ENCODE peak calls at places on chromosomes 16 and 17, in ten cellular contexts. C is AG10803, O is lower leg skin, H is stomach, Y is lung, R is tibial artery, W is lower lobe of right lung, X is GM12865, D is thoracic aorta, J is fibroblast of pulmonary artery. L is an unnamed sample.

GRCh38 chr17:6505425-6506142 is 50.8 kb downstream of the PITPNM3 start:
- DNase-seq in D (no peak), Y (no peak), O (peak), J (peak), C (peak), X (no peak), H (no peak), W (peak), R (no peak), L (peak)

GRCh38 chr17:4945176-4945943 is 3.0 kb downstream of the PFN1 start:
- DNase-seq in C (peak), W (peak), X (peak), J (peak), Y (peak), R (peak), O (peak), H (peak), D (no peak), L (peak)

GRCh38 chr17:43524945-43525575 is 21.1 kb downstream of the ETV4 start:
- DNase-seq in X (no peak), O (no peak), C (peak), D (no peak), H (no peak), R (no peak), W (no peak), J (peak), Y (no peak), L (no peak)

GRCh38 chr16:51289336-51289735 is 138.3 kb upstream of the SALL1 start:
- DNase-seq in C (no peak), D (no peak), Y (no peak), R (no peak), X (no peak), H (no peak), O (no peak), J (no peak), W (no peak), L (no peak)

GRCh38 chr16:29994613-29995329 is 646 bp downstream of the HIRIP3 start:
- DNase-seq in H (peak), W (no peak), Y (peak), X (peak), D (no peak), J (peak), C (peak), R (no peak), O (no peak), L (peak)

GRCh38 chr17:60107526-60108257 is 29.0 kb upstream of the HEATR6 start:
- DNase-seq in W (no peak), H (no peak), C (peak), Y (peak), R (no peak), D (no peak), J (peak), O (no peak), X (no peak), L (peak)

GRCh38 chr16:27795992-27796614 is 246.2 kb downstream of the KATNIP start:
- DNase-seq in X (peak), J (peak), O (no peak), W (peak), C (peak), H (peak), R (no peak), Y (peak), D (no peak), L (peak)

GRCh38 chr17:50618941-50619340 is 15.7 kb upstream of the ABCC3 start:
- DNase-seq in O (no peak), C (no peak), W (no peak), R (no peak), J (peak), D (no peak), H (no peak), Y (no peak), X (no peak), L (no peak)

GRCh38 chr17:47730681-47731080 is 2.4 kb upstream of the TBX21 start:
- DNase-seq in X (no peak), W (no peak), R (no peak), Y (no peak), J (no peak), H (no peak), O (no peak), C (no peak), D (no peak), L (no peak)

GRCh38 chr16:75462804-75463203 is 1.7 kb downstream of the TMEM170A start:
- DNase-seq in X (peak), D (no peak), W (no peak), O (no peak), J (no peak), R (no peak), C (no peak), H (no peak), Y (no peak), L (no peak)

GRCh38 chr16:74608944-74609343 is 2.0 kb upstream of the GLG1 start:
- DNase-seq in D (no peak), Y (no peak), O (no peak), C (no peak), X (no peak), H (no peak), R (no peak), J (no peak), W (no peak), L (no peak)

GRCh38 chr17:53061446-53061845 is 761.3 kb upstream of the KIF2B start:
- DNase-seq in D (no peak), X (no peak), C (no peak), H (no peak), O (no peak), J (no peak), R (no peak), Y (no peak), W (no peak), L (no peak)

GRCh38 chr16:88406096-88407041 is 23.6 kb downstream of the ZNF469 start:
- DNase-seq in O (no peak), C (no peak), H (no peak), Y (no peak), W (no peak), D (no peak), X (no peak), J (no peak), R (no peak), L (no peak)

GRCh38 chr16:3137267-3137666 is 2.4 kb downstream of the ZNF213 start:
- DNase-seq in R (no peak), D (no peak), H (no peak), X (no peak), J (no peak), O (no peak), C (no peak), W (peak), Y (no peak), L (no peak)

GRCh38 chr16:67326115-67326471 is 448 bp downstream of the KCTD19 start:
- DNase-seq in C (no peak), O (no peak), J (no peak), R (no peak), D (no peak), X (no peak), W (no peak), Y (no peak), H (no peak), L (no peak)

GRCh38 chr17:8004899-8005298 is 2.5 kb downstream of the GUCY2D start:
- DNase-seq in H (no peak), X (no peak), C (peak), J (peak), D (no peak), Y (no peak), O (peak), R (no peak), W (no peak), L (peak)

GRCh38 chr17:43734376-43734775 is 24.2 kb downstream of the SOST start:
- DNase-seq in X (no peak), Y (no peak), R (no peak), J (peak), D (no peak), H (no peak), W (no peak), O (no peak), C (peak), L (peak)

GRCh38 chr16:3879258-3879886 is 1.1 kb downstream of the CREBBP start:
- DNase-seq in H (peak), J (no peak), W (peak), D (no peak), Y (no peak), X (no peak), R (no peak), O (peak), C (no peak), L (no peak)

GRCh38 chr16:11361751-11362742 is 16.8 kb downstream of the RMI2 start:
- DNase-seq in C (no peak), R (no peak), W (no peak), Y (no peak), H (no peak), D (no peak), X (peak), J (no peak), O (no peak), L (peak)

GRCh38 chr17:74529243-74529642 is 2.0 kb downstream of the CD300LB start:
- DNase-seq in R (no peak), D (no peak), J (no peak), W (peak), O (peak), C (no peak), H (peak), X (no peak), Y (no peak), L (no peak)

GRCh38 chr16:47258874-47259461 is 115.2 kb upstream of the NETO2 start:
- DNase-seq in O (no peak), D (no peak), Y (no peak), J (peak), W (no peak), X (peak), C (peak), R (no peak), H (no peak), L (peak)

GRCh38 chr16:84795338-84796053 is 24.3 kb upstream of the CRISPLD2 start:
- DNase-seq in R (peak), O (peak), Y (peak), X (no peak), C (peak), D (peak), W (no peak), H (peak), J (peak), L (peak)

GRCh38 chr16:20868890-20869289 is 31.3 kb downstream of the DCUN1D3 start:
- DNase-seq in Y (peak), D (peak), C (peak), W (peak), R (peak), H (peak), X (no peak), J (peak), O (peak), L (peak)

GRCh38 chr16:19515765-19516164 is 6.1 kb downstream of the GDE1 start:
- DNase-seq in J (no peak), H (no peak), Y (no peak), W (no peak), C (no peak), O (no peak), X (no peak), R (no peak), D (no peak), L (no peak)

GRCh38 chr16:89436362-89436761 is 54.0 kb downstream of the ANKRD11 start:
- DNase-seq in R (no peak), J (no peak), W (peak), D (no peak), O (no peak), C (no peak), X (no peak), Y (no peak), H (no peak), L (no peak)

GRCh38 chr17:7173687-7174602 is 5.2 kb downstream of the ASGR1 start:
- DNase-seq in C (no peak), O (peak), Y (peak), W (peak), D (no peak), H (peak), X (no peak), R (peak), J (no peak), L (peak)

GRCh38 chr16:10879681-10880589 is 2.9 kb downstream of the CIITA start:
- DNase-seq in C (no peak), Y (no peak), O (no peak), R (no peak), H (no peak), X (peak), D (no peak), W (no peak), J (no peak), L (no peak)

GRCh38 chr17:40496170-40496569 is 5.3 kb downstream of the TNS4 start:
- DNase-seq in W (no peak), O (no peak), J (no peak), Y (no peak), R (no peak), X (no peak), H (no peak), D (no peak), C (no peak), L (no peak)

GRCh38 chr17:4900231-4901107 is 1.1 kb downstream of the C17orf107 start:
- DNase-seq in X (peak), O (no peak), C (no peak), D (no peak), Y (no peak), R (no peak), W (peak), J (no peak), H (peak), L (no peak)

GRCh38 chr17:48725294-48726064 is 2.5 kb downstream of the PRAC2 start:
- DNase-seq in H (no peak), W (no peak), C (no peak), Y (no peak), O (peak), J (no peak), R (no peak), D (no peak), X (no peak), L (no peak)

GRCh38 chr17:63419949-63420867 is 25.9 kb downstream of the CYB561 start:
- DNase-seq in Y (no peak), J (no peak), D (no peak), H (no peak), X (no peak), W (no peak), R (no peak), O (no peak), C (no peak), L (no peak)

GRCh38 chr16:84839956-84840355 is 20.2 kb downstream of the CRISPLD2 start:
- DNase-seq in H (no peak), Y (no peak), C (peak), J (no peak), O (no peak), R (no peak), X (no peak), D (no peak), W (no peak), L (peak)

GRCh38 chr17:40452921-40453378 is 9.7 kb downstream of the IGFBP4 start:
- DNase-seq in J (no peak), Y (no peak), H (peak), D (no peak), C (no peak), O (no peak), X (no peak), W (no peak), R (no peak), L (peak)

GRCh38 chr17:73411330-73411747 is 99.5 kb upstream of the CDC42EP4 start:
- DNase-seq in W (peak), C (no peak), H (no peak), O (no peak), J (no peak), X (no peak), D (no peak), Y (no peak), R (no peak), L (no peak)

GRCh38 chr17:1197379-1197778 is 17.6 kb upstream of the ABR start:
- DNase-seq in Y (peak), D (no peak), R (peak), C (peak), H (no peak), J (peak), O (peak), X (peak), W (peak), L (peak)

GRCh38 chr17:21772321-21772720 is 80.0 kb downstream of the KCNJ18 start:
- DNase-seq in R (no peak), C (no peak), D (no peak), J (no peak), O (no peak), Y (no peak), X (no peak), H (no peak), W (no peak), L (no peak)

GRCh38 chr17:15651001-15651582 is 31.6 kb upstream of the FBXW10B start:
- DNase-seq in R (no peak), J (no peak), W (no peak), Y (no peak), C (no peak), X (no peak), H (no peak), D (no peak), O (peak), L (no peak)

GRCh38 chr17:15649861-15650391 is 30.4 kb upstream of the FBXW10B start:
- DNase-seq in W (no peak), D (no peak), O (peak), H (peak), C (peak), X (no peak), Y (peak), R (peak), J (peak), L (peak)

GRCh38 chr17:15652960-15653359 is 31.2 kb downstream of the TRIM16 start:
- DNase-seq in D (no peak), X (no peak), H (no peak), R (no peak), O (peak), C (no peak), W (no peak), Y (no peak), J (no peak), L (no peak)

GRCh38 chr17:15648384-15648783 is 28.9 kb upstream of the FBXW10B start:
- DNase-seq in Y (no peak), J (no peak), W (no peak), H (no peak), D (no peak), O (peak), C (no peak), R (no peak), X (no peak), L (peak)

GRCh38 chr17:15651583-15652110 is 32.1 kb upstream of the FBXW10B start:
- DNase-seq in C (peak), O (peak), X (peak), D (peak), Y (peak), R (peak), J (peak), W (peak), H (peak), L (peak)
- TF ChIP-seq CTCF in C (peak), O (no peak), X (no peak), D (no peak), Y (no peak), R (no peak), J (no peak), W (no peak), H (no peak), L (peak)

DNA sequence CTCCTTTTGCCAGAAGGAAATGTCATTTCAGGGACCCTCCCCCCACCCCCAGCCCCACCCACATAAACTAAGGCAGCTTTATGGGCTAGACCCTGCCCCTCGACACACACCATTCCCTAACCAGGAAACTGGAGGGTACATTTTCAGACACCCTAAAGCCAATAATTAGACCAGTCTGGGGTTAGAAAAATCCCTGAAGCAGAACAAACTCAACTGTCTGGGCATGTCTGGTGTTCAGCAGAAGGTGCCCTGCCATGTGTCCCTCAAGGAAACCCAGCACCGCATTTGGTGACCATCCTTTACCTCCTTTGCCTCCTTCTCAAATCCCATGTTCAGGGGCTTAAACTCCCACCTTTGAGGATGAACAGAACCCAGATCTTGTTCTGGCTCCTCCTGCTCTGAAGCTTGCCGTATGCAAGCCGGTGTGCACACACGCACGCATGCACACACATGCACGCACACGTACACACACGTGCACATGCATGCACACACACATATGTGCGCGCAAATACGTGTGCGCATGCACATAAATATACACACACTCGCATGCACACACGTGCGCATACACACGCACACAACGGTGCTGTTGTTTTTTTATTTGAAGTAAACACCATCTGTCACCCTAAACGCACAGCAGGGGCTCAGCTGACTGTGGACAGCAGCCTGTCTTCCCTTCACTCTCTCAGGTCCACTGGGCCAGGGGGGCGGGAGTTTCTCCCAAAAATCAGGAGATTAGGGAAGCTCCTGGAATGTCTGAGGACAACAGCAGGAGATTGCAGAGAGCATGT is 156.8 kb upstream of the TNRC6C start:
- DNase-seq in Y (no peak), D (no peak), X (no peak), R (no peak), O (no peak), W (no peak), J (no peak), H (no peak), C (no peak), L (no peak)
- H3K4me3 ChIP-seq in Y (no peak), D (no peak), X (no peak), R (no peak), O (no peak), W (no peak), J (no peak), H (no peak), C (no peak), L (no peak)

DNA sequence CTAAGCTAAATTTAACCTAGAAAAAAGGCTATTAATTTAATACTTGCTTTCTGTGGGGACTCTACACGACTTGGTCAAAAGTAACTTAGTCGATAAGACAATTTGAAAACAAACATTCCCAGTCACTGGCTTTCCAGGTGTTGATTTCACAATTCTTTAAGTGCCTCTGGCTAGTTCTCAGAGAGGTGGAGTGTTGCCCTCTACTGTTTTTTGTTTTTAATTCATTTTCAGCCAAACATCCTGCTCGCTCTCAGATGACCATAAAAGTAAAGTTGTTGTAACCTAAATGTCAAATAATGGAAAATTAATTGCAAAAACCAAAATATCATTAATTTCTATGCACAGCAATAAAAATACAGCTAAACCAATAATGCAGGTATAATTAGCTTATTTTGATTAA is 107.1 kb downstream of the MYO1D start:
- DNase-seq in X (no peak), O (no peak), R (no peak), D (no peak), H (no peak), C (no peak), Y (no peak), W (no peak), J (peak), L (peak)
- TF ChIP-seq CTCF in X (no peak), O (no peak), R (no peak), D (no peak), H (no peak), C (no peak), Y (no peak), W (peak), J (peak), L (no peak)

GRCh38 chr17:70230883-70231282 is 61.6 kb downstream of the KCNJ2 start:
- DNase-seq in D (no peak), O (no peak), Y (no peak), W (no peak), R (no peak), C (no peak), J (no peak), X (no peak), H (no peak), L (peak)

GRCh38 chr17:70239391-70239826 is 70.1 kb downstream of the KCNJ2 start:
- DNase-seq in Y (no peak), W (no peak), H (no peak), D (no peak), J (no peak), C (no peak), R (no peak), O (no peak), X (no peak), L (no peak)

GRCh38 chr17:70238228-70238627 is 68.9 kb downstream of the KCNJ2 start:
- DNase-seq in C (no peak), J (no peak), Y (no peak), W (no peak), O (no peak), H (no peak), X (no peak), D (no peak), R (no peak), L (no peak)

GRCh38 chr17:70241071-70241470 is 71.7 kb downstream of the KCNJ2 start:
- DNase-seq in J (no peak), H (no peak), X (no peak), R (no peak), C (no peak), Y (no peak), O (no peak), D (no peak), W (no peak), L (no peak)

GRCh38 chr17:70235252-70235651 is 65.9 kb downstream of the KCNJ2 start:
- DNase-seq in W (no peak), X (no peak), Y (no peak), C (no peak), O (no peak), R (no peak), J (no peak), H (no peak), D (no peak), L (no peak)
- H3K4me3 ChIP-seq in W (no peak), X (no peak), Y (no peak), C (no peak), O (no peak), R (no peak), J (no peak), H (no peak), D (no peak), L (no peak)